ENCODE peak calls at places on chromosome X, in four cellular contexts. One of them, this sample, is unnamed.
A peak's percentile ranks its signal among the peaks of the same experiment; 100 is the strongest.

GRCh38 chrX:74343970-74344622 is 40.1 kb downstream of the ZCCHC13 start:
- DNase-seq in kidney tubule cell: peak; percentile 92
- DNase-seq in bronchial epithelial cell: peak; percentile 91
- DNase-seq in 8988T: no peak
- DNase-seq in this sample: peak; percentile 88

GRCh38 chrX:1507511-1508463 is 29.2 kb downstream of the P2RY8 start:
- DNase-seq in kidney tubule cell: no peak
- DNase-seq in bronchial epithelial cell: no peak
- DNase-seq in 8988T: no peak
- DNase-seq in this sample: no peak

GRCh38 chrX:129845616-129846190 is 2.0 kb upstream of the ZDHHC9 start:
- DNase-seq in kidney tubule cell: peak; percentile 65
- DNase-seq in bronchial epithelial cell: peak; percentile 10
- DNase-seq in 8988T: peak; percentile 20
- DNase-seq in this sample: no peak

GRCh38 chrX:45980726-45981125 is 564.5 kb downstream of the ZNF674 start:
- DNase-seq in kidney tubule cell: no peak
- DNase-seq in bronchial epithelial cell: no peak
- DNase-seq in 8988T: no peak
- DNase-seq in this sample: no peak

GRCh38 chrX:24175276-24175675 is 25.7 kb downstream of the ZFX start:
- DNase-seq in kidney tubule cell: no peak
- DNase-seq in bronchial epithelial cell: no peak
- DNase-seq in 8988T: no peak
- DNase-seq in this sample: no peak

GRCh38 chrX:8323356-8323755 is 141.3 kb upstream of the VCX3B start:
- DNase-seq in kidney tubule cell: no peak
- DNase-seq in bronchial epithelial cell: no peak
- DNase-seq in 8988T: no peak
- DNase-seq in this sample: no peak

GRCh38 chrX:136689441-136689840 is 41.5 kb downstream of the CD40LG start:
- DNase-seq in kidney tubule cell: peak; percentile 14
- DNase-seq in bronchial epithelial cell: peak; percentile 10
- DNase-seq in 8988T: no peak
- DNase-seq in this sample: no peak

GRCh38 chrX:110167952-110168451 is 149.9 kb downstream of the AMMECR1 start:
- DNase-seq in kidney tubule cell: peak; percentile 82
- DNase-seq in bronchial epithelial cell: peak; percentile 20
- DNase-seq in 8988T: peak; percentile 50
- DNase-seq in this sample: no peak

GRCh38 chrX:1397441-1397840 is 5.5 kb upstream of the SLC25A6 start:
- DNase-seq in kidney tubule cell: no peak
- DNase-seq in bronchial epithelial cell: no peak
- DNase-seq in 8988T: no peak
- DNase-seq in this sample: no peak

GRCh38 chrX:36348509-36348908 is 429.0 kb downstream of the CFAP47 start:
- DNase-seq in kidney tubule cell: no peak
- DNase-seq in bronchial epithelial cell: no peak
- DNase-seq in 8988T: no peak
- DNase-seq in this sample: no peak

GRCh38 chrX:18962329-18962728 is 21.6 kb downstream of the PHKA2 start:
- DNase-seq in kidney tubule cell: no peak
- DNase-seq in bronchial epithelial cell: no peak
- DNase-seq in 8988T: no peak
- DNase-seq in this sample: no peak

GRCh38 chrX:150465856-150466775 is 102.3 kb upstream of the MTM1 start:
- DNase-seq in kidney tubule cell: peak; percentile 30
- DNase-seq in bronchial epithelial cell: no peak
- DNase-seq in 8988T: no peak
- DNase-seq in this sample: no peak

GRCh38 chrX:45806410-45807121 is 605.9 kb upstream of the DIPK2B start:
- DNase-seq in kidney tubule cell: peak; percentile 60
- DNase-seq in bronchial epithelial cell: peak; percentile 37
- DNase-seq in 8988T: no peak
- DNase-seq in this sample: peak; percentile 65

GRCh38 chrX:119981286-119982070 is 37.9 kb upstream of the NKAP start:
- DNase-seq in kidney tubule cell: peak; percentile 30
- DNase-seq in bronchial epithelial cell: peak; percentile 31
- DNase-seq in 8988T: no peak
- DNase-seq in this sample: no peak